ENCODE peak calls at places on chromosomes 6 and 20, in five cellular contexts. One of them, this sample, is unnamed.
A peak's percentile ranks its signal among the peaks of the same experiment; 100 is the strongest.

GRCh38 chr6:7784706-7785105 is 58.8 kb downstream of the BMP6 start:
- DNase-seq in H1: no peak
- DNase-seq in HEK293T: no peak
- DNase-seq in HepG2: no peak
- DNase-seq in NT2/D1: no peak
- DNase-seq in this sample: peak; percentile 1

GRCh38 chr6:72813807-72814596 is 192.1 kb downstream of the KCNQ5 start:
- DNase-seq in H1: no peak
- DNase-seq in HEK293T: no peak
- DNase-seq in HepG2: no peak
- DNase-seq in NT2/D1: no peak
- DNase-seq in this sample: no peak

GRCh38 chr20:1154224-1154623 is 30.6 kb downstream of the TMEM74B start:
- DNase-seq in H1: no peak
- DNase-seq in HEK293T: no peak
- DNase-seq in HepG2: no peak
- DNase-seq in NT2/D1: no peak
- DNase-seq in this sample: no peak

GRCh38 chr6:63640062-63640461 is 4.5 kb downstream of the PHF3 start:
- DNase-seq in H1: no peak
- DNase-seq in HEK293T: no peak
- DNase-seq in HepG2: no peak
- DNase-seq in NT2/D1: no peak
- DNase-seq in this sample: no peak

GRCh38 chr6:5325173-5325572 is 63.9 kb downstream of the FARS2 start:
- DNase-seq in H1: no peak
- DNase-seq in HEK293T: no peak
- DNase-seq in HepG2: no peak
- DNase-seq in NT2/D1: no peak
- DNase-seq in this sample: no peak

GRCh38 chr20:36779656-36780025 is 6.1 kb upstream of the DSN1 start:
- DNase-seq in H1: no peak
- DNase-seq in HEK293T: no peak
- DNase-seq in HepG2: no peak
- DNase-seq in NT2/D1: no peak
- DNase-seq in this sample: no peak

GRCh38 chr6:149194815-149195558 is 122.5 kb upstream of the TAB2 start:
- DNase-seq in H1: no peak
- DNase-seq in HEK293T: no peak
- DNase-seq in HepG2: no peak
- DNase-seq in NT2/D1: no peak
- DNase-seq in this sample: no peak

GRCh38 chr6:151021878-151022277 is 156.4 kb downstream of the MTHFD1L start:
- DNase-seq in H1: no peak
- DNase-seq in HEK293T: no peak
- DNase-seq in HepG2: no peak
- DNase-seq in NT2/D1: no peak
- DNase-seq in this sample: no peak

GRCh38 chr20:45943613-45944012 is 9.1 kb downstream of the PCIF1 start:
- DNase-seq in H1: no peak
- DNase-seq in HEK293T: no peak
- DNase-seq in HepG2: no peak
- DNase-seq in NT2/D1: no peak
- DNase-seq in this sample: no peak

GRCh38 chr6:30776361-30777223 is 32.2 kb upstream of the IER3 start:
- DNase-seq in H1: no peak
- DNase-seq in HEK293T: no peak
- DNase-seq in HepG2: no peak
- DNase-seq in NT2/D1: no peak
- DNase-seq in this sample: no peak

GRCh38 chr20:35478804-35479472 is 23.5 kb downstream of the CEP250 start:
- DNase-seq in H1: peak; percentile 54
- DNase-seq in HEK293T: peak; percentile 19
- DNase-seq in HepG2: peak; percentile 77
- DNase-seq in NT2/D1: peak; percentile 18
- DNase-seq in this sample: no peak

GRCh38 chr6:2970753-2971419 is 481 bp downstream of the SERPINB6 start:
- DNase-seq in H1: peak; percentile 66
- DNase-seq in HEK293T: peak; percentile 51
- DNase-seq in HepG2: no peak
- DNase-seq in NT2/D1: no peak
- DNase-seq in this sample: no peak

DNA sequence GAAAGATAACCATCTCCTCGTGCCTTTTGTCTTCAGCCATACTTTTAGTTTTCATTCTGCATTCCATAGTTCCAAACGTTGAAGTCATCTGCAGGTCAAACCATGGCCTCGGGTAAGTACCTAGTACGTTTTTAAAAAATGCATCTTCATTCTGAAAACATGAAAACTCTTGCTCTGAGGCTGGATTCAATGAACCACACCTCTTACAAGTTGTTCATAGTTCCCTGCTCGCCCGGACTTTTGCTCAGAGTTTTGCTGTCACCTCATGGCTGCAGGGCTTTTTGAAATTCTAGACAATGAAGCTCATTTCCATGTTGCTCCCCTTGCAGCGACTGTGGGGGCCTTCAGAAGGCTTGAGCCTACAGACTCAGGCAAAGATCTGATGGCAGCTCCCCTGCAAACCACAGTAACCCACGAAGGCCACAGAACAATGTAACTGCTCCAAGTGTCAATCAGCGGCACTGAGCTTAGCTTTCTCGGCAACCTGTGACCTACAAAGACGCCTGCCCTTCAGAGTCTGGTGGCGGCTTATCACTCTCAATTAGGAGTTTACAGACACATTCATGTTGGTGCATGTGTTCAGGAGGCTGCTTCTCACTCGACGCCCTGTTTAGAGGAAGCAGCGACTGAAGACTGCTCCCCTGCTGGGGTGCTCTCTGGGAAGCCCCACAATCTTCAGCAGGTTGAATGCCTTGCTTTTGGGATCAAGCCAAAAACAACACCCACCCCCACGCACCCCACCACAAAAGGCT is 61.2 kb downstream of the FOXC1 start:
- DNase-seq in H1: no peak
- DNase-seq in HEK293T: peak; percentile 26
- DNase-seq in HepG2: no peak
- DNase-seq in NT2/D1: no peak
- DNase-seq in this sample: peak; percentile 31
- TF ChIP-seq SUZ12 in H1: no peak
- TF ChIP-seq SUZ12 in HEK293T: no peak
- TF ChIP-seq SUZ12 in HepG2: no peak
- TF ChIP-seq SUZ12 in NT2/D1: no peak
- TF ChIP-seq SUZ12 in this sample: no peak

DNA sequence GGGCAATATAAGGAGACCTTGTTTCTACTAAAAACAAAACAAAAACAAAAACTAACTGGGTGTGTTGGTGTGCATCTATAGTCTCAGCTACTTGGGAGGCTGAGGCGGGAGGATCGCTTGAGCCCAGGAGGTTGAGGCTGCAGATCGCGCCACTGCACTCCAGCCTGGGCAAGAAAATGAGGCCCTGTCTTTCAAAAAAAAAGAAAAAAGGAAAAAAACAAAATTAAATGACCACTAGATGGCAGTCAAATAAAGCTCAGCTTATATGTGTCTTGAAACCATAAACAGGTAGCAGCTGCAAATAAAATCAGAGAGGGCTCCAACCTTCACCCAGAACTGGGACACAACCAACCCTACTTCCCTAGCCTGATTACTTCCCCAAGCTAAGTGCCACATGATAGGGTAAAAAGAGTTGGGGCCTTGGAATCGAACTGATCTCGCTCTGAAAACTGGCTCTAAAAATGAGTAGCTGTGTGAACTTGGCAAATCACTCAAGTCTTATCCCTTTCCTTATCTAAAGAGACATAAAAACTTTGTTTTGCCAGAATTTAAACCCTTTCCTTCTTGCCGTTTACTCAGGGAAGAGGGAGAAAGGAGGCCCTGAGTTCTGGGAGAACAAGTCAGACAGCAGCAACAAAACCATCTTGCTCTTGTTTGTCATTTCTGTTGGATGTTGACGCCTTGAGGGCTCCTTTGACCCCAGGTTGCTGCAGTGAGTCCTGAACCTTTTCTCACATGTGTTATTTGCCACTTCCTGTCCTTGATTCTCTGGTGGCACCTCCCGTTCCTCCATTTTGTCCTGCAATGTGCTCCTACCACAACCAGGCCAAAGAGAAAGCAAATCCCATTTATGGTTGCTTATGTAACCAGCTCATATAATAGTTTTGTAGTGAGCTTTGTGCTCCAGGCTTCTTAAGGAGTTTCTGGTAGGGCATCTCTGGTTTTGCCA is 66.9 kb upstream of the ADGRF4 start:
- DNase-seq in H1: no peak
- DNase-seq in HEK293T: peak; percentile 54
- DNase-seq in HepG2: peak; percentile 66
- DNase-seq in NT2/D1: no peak
- DNase-seq in this sample: peak; percentile 32
- TF ChIP-seq SUZ12 in H1: no peak
- TF ChIP-seq SUZ12 in HEK293T: no peak
- TF ChIP-seq SUZ12 in HepG2: no peak
- TF ChIP-seq SUZ12 in NT2/D1: no peak
- TF ChIP-seq SUZ12 in this sample: no peak

GRCh38 chr6:84362180-84362821 is 134.9 kb upstream of the CEP162 start:
- DNase-seq in H1: no peak
- DNase-seq in HEK293T: no peak
- DNase-seq in HepG2: no peak
- DNase-seq in NT2/D1: no peak
- DNase-seq in this sample: no peak
- TF ChIP-seq SUZ12 in H1: no peak
- TF ChIP-seq SUZ12 in HEK293T: no peak
- TF ChIP-seq SUZ12 in HepG2: no peak
- TF ChIP-seq SUZ12 in NT2/D1: no peak
- TF ChIP-seq SUZ12 in this sample: no peak

GRCh38 chr6:163352011-163352685 is 62.4 kb upstream of the QKI start:
- DNase-seq in H1: no peak
- DNase-seq in HEK293T: no peak
- DNase-seq in HepG2: no peak
- DNase-seq in NT2/D1: no peak
- DNase-seq in this sample: no peak
- TF ChIP-seq SUZ12 in H1: no peak
- TF ChIP-seq SUZ12 in HEK293T: no peak
- TF ChIP-seq SUZ12 in HepG2: no peak
- TF ChIP-seq SUZ12 in NT2/D1: no peak
- TF ChIP-seq SUZ12 in this sample: no peak

GRCh38 chr20:5364997-5365597 is 48.3 kb upstream of the PROKR2 start:
- DNase-seq in H1: no peak
- DNase-seq in HEK293T: no peak
- DNase-seq in HepG2: no peak
- DNase-seq in NT2/D1: no peak
- DNase-seq in this sample: no peak
- TF ChIP-seq SUZ12 in H1: no peak
- TF ChIP-seq SUZ12 in HEK293T: no peak
- TF ChIP-seq SUZ12 in HepG2: no peak
- TF ChIP-seq SUZ12 in NT2/D1: no peak
- TF ChIP-seq SUZ12 in this sample: no peak